ENCODE peak calls at places on chromosomes 11 and 22, in seven cellular contexts. Y is right cardiac atrium; W is midbrain; C is effector CD4-positive, alpha-beta T cell; M is NB4; G is posterior cingulate gyrus; U is HTR-8/SVneo. V is an unnamed sample.

GRCh38 chr11:62073061-62073460 is 50.8 kb upstream of the INCENP start:
- DNase-seq in Y (no peak), W (no peak), C (no peak), M (no peak), G (no peak), U (no peak), V (no peak)

GRCh38 chr11:75566763-75567279 is 4.8 kb downstream of the SERPINH1 start:
- DNase-seq in Y (no peak), W (no peak), C (no peak), M (no peak), G (no peak), U (no peak), V (no peak)

GRCh38 chr11:108938604-108939003 is 273.7 kb downstream of the DDX10 start:
- DNase-seq in Y (no peak), W (no peak), C (no peak), M (no peak), G (no peak), U (no peak), V (no peak)

GRCh38 chr11:33633251-33634003 is 67.2 kb downstream of the C11orf91 start:
- DNase-seq in Y (no peak), W (no peak), C (no peak), M (no peak), G (no peak), U (peak; percentile 61), V (peak; percentile 64)

GRCh38 chr22:37503850-37504249 is 15.4 kb downstream of the CARD10 start:
- DNase-seq in Y (peak; percentile 68), W (no peak), C (no peak), M (peak; percentile 32), G (no peak), U (no peak), V (no peak)

GRCh38 chr11:107929611-107930200 is 1.5 kb downstream of the RAB39A start:
- DNase-seq in Y (no peak), W (no peak), C (no peak), M (peak; percentile 7), G (no peak), U (no peak), V (peak; percentile 59)

GRCh38 chr11:128021304-128022006 is 565.9 kb downstream of the ETS1 start:
- DNase-seq in Y (no peak), W (no peak), C (no peak), M (peak; percentile 18), G (no peak), U (no peak), V (no peak)

GRCh38 chr11:75269367-75269660 is 28.7 kb downstream of the TPBGL start:
- DNase-seq in Y (no peak), W (no peak), C (no peak), M (no peak), G (no peak), U (no peak), V (no peak)

GRCh38 chr11:86814775-86815174 is 14.4 kb downstream of the PRSS23 start:
- DNase-seq in Y (no peak), W (no peak), C (no peak), M (no peak), G (no peak), U (no peak), V (no peak)

GRCh38 chr11:45238724-45239123 is 47.4 kb downstream of the SYT13 start:
- DNase-seq in Y (no peak), W (no peak), C (no peak), M (no peak), G (no peak), U (peak; percentile 37), V (no peak)

GRCh38 chr11:36672815-36673450 is 74.9 kb upstream of the RAG2 start:
- DNase-seq in Y (no peak), W (peak; percentile 55), C (no peak), M (peak; percentile 36), G (no peak), U (peak; percentile 7), V (peak; percentile 41)

GRCh38 chr22:38327805-38328204 is 10.6 kb upstream of the CSNK1E start:
- DNase-seq in Y (no peak), W (no peak), C (no peak), M (peak; percentile 31), G (no peak), U (peak; percentile 57), V (no peak)

V was measured in G401.